ENCODE peak calls at places on chromosomes 7 and 10, in five cellular contexts. Y is GM12878, B is HepG2, L is H1, Z is K562. V is an unnamed sample.

GRCh38 chr10:77926566-77927342 is at the start of gene DLG5:
- DNase-seq in Y (no peak), B (no peak), Z (peak; percentile 91), L (peak; percentile 68), V (no peak)

GRCh38 chr7:105654994-105655900 is 74.0 kb upstream of the EFCAB10 start:
- DNase-seq in Y (no peak), B (no peak), Z (no peak), L (peak; percentile 83), V (no peak)

GRCh38 chr10:17387861-17388503 is 66.4 kb downstream of the ST8SIA6 start:
- DNase-seq in L (no peak), Z (no peak), B (peak; percentile 31), Y (no peak), V (no peak)

GRCh38 chr10:89296227-89296648 is 5.6 kb upstream of the IFIT2 start:
- DNase-seq in L (no peak), B (no peak), Z (no peak), Y (no peak), V (no peak)

GRCh38 chr7:159240962-159241361 is 96.3 kb upstream of the VIPR2 start:
- DNase-seq in Z (no peak), L (no peak), Y (no peak), B (no peak), V (no peak)

GRCh38 chr10:129761981-129762956 is 201.8 kb downstream of the EBF3 start:
- DNase-seq in B (no peak), Y (no peak), Z (no peak), L (peak; percentile 30), V (no peak)

GRCh38 chr10:131814567-131815290 is 86.1 kb upstream of the PPP2R2D start:
- DNase-seq in L (peak; percentile 45), B (peak; percentile 24), Y (no peak), Z (no peak), V (no peak)

GRCh38 chr7:80481196-80481884 is 30.5 kb downstream of the GNAT3 start:
- DNase-seq in Z (no peak), L (no peak), B (no peak), Y (no peak), V (no peak)

GRCh38 chr10:44921061-44921460 is 9.9 kb downstream of the TMEM72 start:
- DNase-seq in Z (no peak), L (peak; percentile 22), Y (no peak), B (no peak), V (no peak)

GRCh38 chr10:23065549-23065948 is 29.8 kb upstream of the MSRB2 start:
- DNase-seq in Y (no peak), Z (no peak), B (peak; percentile 13), L (peak; percentile 38), V (no peak)

GRCh38 chr10:42754155-42755027 is 28.2 kb upstream of the BMS1 start:
- DNase-seq in Y (no peak), Z (peak; percentile 43), L (peak; percentile 75), B (no peak), V (no peak)

GRCh38 chr7:82677064-82677463 is 233.5 kb upstream of the CACNA2D1 start:
- DNase-seq in Z (no peak), Y (no peak), B (no peak), L (no peak), V (no peak)

GRCh38 chr10:132095403-132096113 is 29.8 kb downstream of the JAKMIP3 start:
- DNase-seq in Y (no peak), L (no peak), B (no peak), Z (no peak), V (no peak)

GRCh38 chr10:72353963-72354355 is 760 bp downstream of the DNAJB12 start:
- DNase-seq in L (no peak), Y (no peak), Z (peak; percentile 72), B (no peak), V (no peak)

GRCh38 chr7:57820477-57820876 is 370.5 kb downstream of the ZNF716 start:
- DNase-seq in Z (no peak), L (no peak), B (no peak), Y (no peak), V (no peak)

GRCh38 chr10:31929986-31930675 is 1.5 kb upstream of the ARHGAP12 start:
- DNase-seq in Z (no peak), L (no peak), B (no peak), Y (no peak), V (no peak)

GRCh38 chr10:36462194-36462593 is 663.2 kb upstream of the ANKRD30A start:
- DNase-seq in B (no peak), Z (no peak), Y (no peak), L (no peak), V (no peak)

GRCh38 chr10:70169661-70170364 is 501 bp downstream of the SAR1A start:
- DNase-seq in L (no peak), B (no peak), Z (no peak), Y (no peak), V (no peak)

GRCh38 chr10:61992683-61993629 is 91.5 kb downstream of the ARID5B start:
- DNase-seq in Z (no peak), B (no peak), L (no peak), Y (peak; percentile 42), V (no peak)

GRCh38 chr10:28913850-28914249 is 236.5 kb downstream of the BAMBI start:
- DNase-seq in L (no peak), Y (no peak), Z (no peak), B (peak; percentile 42), V (no peak)

GRCh38 chr10:120428754-120429153 is 28.3 kb upstream of the PLPP4 start:
- DNase-seq in Z (no peak), Y (no peak), L (no peak), B (no peak), V (no peak)

GRCh38 chr7:41096921-41097320 is 606.0 kb downstream of the INHBA start:
- DNase-seq in Z (no peak), Y (no peak), L (no peak), B (no peak), V (no peak)

GRCh38 chr10:126147866-126148578 is 240.3 kb downstream of the ADAM12 start:
- DNase-seq in Z (no peak), L (no peak), Y (no peak), B (no peak), V (no peak)

GRCh38 chr10:27240212-27240890 is at the start of gene ACBD5:
- DNase-seq in L (peak; percentile 82), Z (peak; percentile 78), B (peak; percentile 81), Y (peak; percentile 28), V (no peak)

GRCh38 chr10:209357-209756 is 74.1 kb downstream of the ZMYND11 start:
- DNase-seq in Z (no peak), B (no peak), L (no peak), Y (no peak), V (peak; percentile 7)

GRCh38 chr7:8982338-8982994 is 549.1 kb downstream of the NXPH1 start:
- DNase-seq in L (no peak), Z (no peak), Y (no peak), B (no peak), V (no peak)

GRCh38 chr7:102451371-102452054 is 13.2 kb downstream of the ALKBH4 start:
- DNase-seq in Z (peak; percentile 86), L (peak; percentile 66), B (peak; percentile 67), Y (no peak), V (no peak)

DNA sequence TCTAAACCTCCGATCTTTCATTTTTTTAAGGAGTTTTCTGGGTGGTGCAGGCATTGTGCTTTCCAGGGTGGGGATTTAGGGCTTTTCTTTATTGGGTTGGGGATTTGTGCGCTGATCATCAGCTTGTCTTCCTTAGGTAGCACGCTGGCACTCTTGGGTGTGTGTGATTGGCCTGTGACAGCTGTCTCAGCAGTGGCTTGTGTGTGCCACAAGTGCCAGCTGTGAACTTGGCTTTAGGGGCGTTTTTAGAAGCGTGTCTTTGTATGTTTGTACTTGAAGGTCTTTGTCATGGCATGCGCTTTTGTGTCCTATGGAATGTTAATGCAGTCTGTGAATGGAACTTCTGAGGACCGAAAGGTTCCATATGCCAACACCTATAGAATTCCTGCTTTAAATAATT is 788 bp downstream of the AKAP9 start:
- DNase-seq in L (no peak), B (peak; percentile 57), Y (no peak), Z (no peak), V (no peak)
- TF ChIP-seq RAD21 in L (no peak), B (no peak), Y (no peak), Z (no peak), V (no peak)

GRCh38 chr7:93921190-93921585 is 347 bp upstream of the GNG11 start:
- DNase-seq in Y (no peak), L (no peak), B (no peak), Z (no peak), V (no peak)
- H3K9ac ChIP-seq in Y (no peak overlapping the region), L (no peak overlapping the region), B (no peak overlapping the region), Z (no peak overlapping the region), V (no peak overlapping the region)

DNA sequence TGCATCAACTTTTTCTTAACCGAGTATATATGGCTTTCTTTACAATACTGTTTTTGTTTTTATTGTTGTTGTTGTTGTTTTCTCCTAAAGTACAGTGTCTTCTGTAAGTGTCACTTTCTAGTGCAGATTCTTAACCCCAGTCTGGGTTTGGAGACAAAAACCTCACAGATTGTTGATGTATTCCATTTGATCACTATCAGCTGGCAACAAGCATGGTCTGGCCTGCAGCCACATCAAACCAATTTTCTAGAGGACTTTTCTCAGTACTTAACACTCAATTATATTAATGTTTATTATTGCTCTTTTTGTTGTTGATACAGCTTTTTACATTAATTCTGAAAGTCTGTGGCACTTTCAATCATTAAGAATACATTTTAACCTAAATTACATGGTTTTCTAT is 17.1 kb downstream of the LRRN3 start:
- DNase-seq in Y (no peak), B (no peak), L (no peak), Z (no peak), V (no peak)
- TF ChIP-seq ZNF274 in Y (no peak), B (no peak), L (no peak), Z (no peak), V (no peak)

DNA sequence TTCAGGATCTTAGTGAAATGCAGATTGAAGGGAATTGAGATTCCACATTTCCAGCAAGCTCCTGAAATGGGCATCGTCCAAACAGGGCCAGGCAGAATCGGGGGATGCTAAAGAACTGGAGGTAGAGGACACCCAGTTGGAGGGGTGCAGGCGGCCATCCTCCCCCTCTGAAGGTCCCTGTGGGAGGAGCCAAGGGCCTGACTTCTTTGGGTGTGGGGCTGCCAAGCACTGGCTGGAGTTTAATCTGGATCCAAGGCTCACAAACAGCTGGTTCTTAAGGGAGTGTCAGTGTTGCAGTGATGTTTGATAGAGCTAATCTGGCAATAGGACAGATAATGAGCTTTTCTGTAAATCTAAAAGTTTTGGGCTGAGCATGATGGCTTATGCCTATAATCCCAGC is 20.8 kb downstream of the TSPAN14 start:
- DNase-seq in Y (no peak), B (no peak), Z (no peak), L (no peak), V (no peak)
- TF ChIP-seq RAD21 in Y (no peak), B (no peak), Z (no peak), L (no peak), V (no peak)